ENCODE peak calls at places on chromosomes 12 and 14, in seven cellular contexts. One of them, this sample, is unnamed.

GRCh38 chr14:60724080-60724618 is at the start of gene SIX4:
- DNase-seq in HCT116: peak
- DNase-seq in A549: peak
- DNase-seq in HepG2: peak
- DNase-seq in H1: peak
- DNase-seq in IMR-90: peak
- DNase-seq in GM12878: no peak
- DNase-seq in this sample: peak

GRCh38 chr14:74691456-74691855 is 21.4 kb downstream of the AREL1 start:
- DNase-seq in HCT116: no peak
- DNase-seq in A549: no peak
- DNase-seq in HepG2: no peak
- DNase-seq in H1: no peak
- DNase-seq in IMR-90: no peak
- DNase-seq in GM12878: no peak
- DNase-seq in this sample: no peak

GRCh38 chr12:94761559-94761958 is 111.2 kb upstream of the TMCC3 start:
- DNase-seq in HCT116: peak
- DNase-seq in A549: peak
- DNase-seq in HepG2: peak
- DNase-seq in H1: no peak
- DNase-seq in IMR-90: peak
- DNase-seq in GM12878: no peak
- DNase-seq in this sample: no peak

GRCh38 chr12:87816186-87816585 is 213.0 kb downstream of the C12orf50 start:
- DNase-seq in HCT116: no peak
- DNase-seq in A549: no peak
- DNase-seq in HepG2: no peak
- DNase-seq in H1: no peak
- DNase-seq in IMR-90: peak
- DNase-seq in GM12878: no peak
- DNase-seq in this sample: no peak

GRCh38 chr14:70567791-70568190 is 32.7 kb downstream of the MED6 start:
- DNase-seq in HCT116: peak
- DNase-seq in A549: peak
- DNase-seq in HepG2: peak
- DNase-seq in H1: peak
- DNase-seq in IMR-90: peak
- DNase-seq in GM12878: no peak
- DNase-seq in this sample: peak

GRCh38 chr12:11269607-11270006 is at the start of gene PRB3:
- DNase-seq in HCT116: no peak
- DNase-seq in A549: no peak
- DNase-seq in HepG2: no peak
- DNase-seq in H1: no peak
- DNase-seq in IMR-90: no peak
- DNase-seq in GM12878: no peak
- DNase-seq in this sample: no peak

GRCh38 chr14:56341766-56342418 is 223.7 kb downstream of the PELI2 start:
- DNase-seq in HCT116: no peak
- DNase-seq in A549: no peak
- DNase-seq in HepG2: no peak
- DNase-seq in H1: no peak
- DNase-seq in IMR-90: peak
- DNase-seq in GM12878: no peak
- DNase-seq in this sample: no peak

GRCh38 chr12:91072931-91073330 is 15.1 kb upstream of the KERA start:
- DNase-seq in HCT116: no peak
- DNase-seq in A549: no peak
- DNase-seq in HepG2: no peak
- DNase-seq in H1: no peak
- DNase-seq in IMR-90: no peak
- DNase-seq in GM12878: no peak
- DNase-seq in this sample: no peak

GRCh38 chr12:24617471-24617870 is 331.4 kb downstream of the BCAT1 start:
- DNase-seq in HCT116: no peak
- DNase-seq in A549: no peak
- DNase-seq in HepG2: no peak
- DNase-seq in H1: no peak
- DNase-seq in IMR-90: peak
- DNase-seq in GM12878: no peak
- DNase-seq in this sample: no peak

GRCh38 chr12:47803196-47803875 is 16.4 kb downstream of the HDAC7 start:
- DNase-seq in HCT116: no peak
- DNase-seq in A549: no peak
- DNase-seq in HepG2: no peak
- DNase-seq in H1: no peak
- DNase-seq in IMR-90: no peak
- DNase-seq in GM12878: no peak
- DNase-seq in this sample: no peak

GRCh38 chr12:21818627-21819026 is 44.1 kb upstream of the KCNJ8 start:
- DNase-seq in HCT116: no peak
- DNase-seq in A549: no peak
- DNase-seq in HepG2: no peak
- DNase-seq in H1: no peak
- DNase-seq in IMR-90: peak
- DNase-seq in GM12878: no peak
- DNase-seq in this sample: no peak

GRCh38 chr14:26966942-26967341 is 369.1 kb upstream of the NOVA1 start:
- DNase-seq in HCT116: no peak
- DNase-seq in A549: no peak
- DNase-seq in HepG2: no peak
- DNase-seq in H1: no peak
- DNase-seq in IMR-90: no peak
- DNase-seq in GM12878: no peak
- DNase-seq in this sample: no peak

DNA sequence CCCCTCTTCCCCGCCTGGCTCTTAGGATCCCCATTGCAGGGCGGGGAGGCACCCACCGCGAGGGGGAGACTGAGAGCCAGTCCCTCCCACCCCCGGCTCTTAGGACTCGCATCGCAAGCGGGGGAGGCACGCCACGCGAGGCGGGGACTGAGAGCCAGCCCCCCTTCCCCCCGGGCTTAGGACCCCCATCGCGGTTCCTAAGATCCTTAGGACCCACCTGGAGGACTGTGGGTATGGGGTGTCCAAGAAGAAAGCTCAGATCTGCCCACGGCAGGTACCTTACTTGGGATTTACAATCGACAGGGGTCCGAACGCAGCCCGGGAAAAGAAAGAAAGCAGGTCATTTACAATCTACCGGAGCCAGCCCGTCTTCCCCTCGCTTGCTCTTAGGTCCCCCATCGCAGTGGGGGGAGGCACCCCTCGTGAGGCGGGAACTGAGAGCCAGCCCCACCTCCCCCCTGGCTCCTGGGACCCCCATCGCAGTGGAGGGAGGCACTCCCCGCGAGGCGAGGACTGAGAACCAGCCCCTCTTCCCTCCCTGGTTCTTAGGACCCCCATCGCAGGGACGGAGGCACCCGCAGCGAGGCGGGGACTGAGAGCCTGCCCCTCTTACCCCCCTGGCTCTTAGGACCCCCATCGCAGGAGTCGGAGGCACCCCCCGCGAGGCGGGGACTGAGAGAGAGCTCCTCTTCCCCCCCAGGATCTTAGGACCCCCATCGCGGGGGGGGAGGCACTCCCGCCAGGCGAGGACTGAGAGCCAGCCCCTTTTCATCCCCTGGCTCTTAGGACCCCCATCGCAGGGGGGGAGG is 43.7 kb downstream of the DDX11 start:
- DNase-seq in HCT116: peak
- DNase-seq in A549: peak
- DNase-seq in HepG2: peak
- DNase-seq in H1: peak
- DNase-seq in IMR-90: peak
- DNase-seq in GM12878: no peak
- DNase-seq in this sample: peak
- TF ChIP-seq CEBPB in HCT116: no peak
- TF ChIP-seq CEBPB in A549: no peak
- TF ChIP-seq CEBPB in HepG2: no peak
- TF ChIP-seq CEBPB in H1: no peak
- TF ChIP-seq CEBPB in IMR-90: no peak
- TF ChIP-seq CEBPB in GM12878: no peak
- TF ChIP-seq CEBPB in this sample: no peak

DNA sequence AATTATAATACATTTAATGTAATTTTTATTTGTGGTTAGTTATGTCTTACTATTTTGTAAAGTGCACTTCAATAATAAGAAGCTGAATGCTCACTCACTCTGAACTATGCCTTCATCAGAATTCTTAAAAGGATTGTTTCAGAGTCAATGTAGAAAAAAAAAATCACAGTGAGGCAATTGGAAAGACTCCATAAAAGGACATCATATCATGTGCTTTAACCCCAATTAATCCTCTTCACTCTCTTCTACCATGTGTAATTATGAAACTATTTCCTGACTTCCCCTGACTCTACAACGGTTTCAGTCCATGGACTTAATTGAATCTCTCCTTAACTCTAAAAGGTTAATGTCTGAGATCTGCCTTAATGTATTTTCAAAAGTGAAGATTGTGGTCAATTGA is 250.4 kb upstream of the ALG10 start:
- DNase-seq in HCT116: no peak
- DNase-seq in A549: no peak
- DNase-seq in HepG2: no peak
- DNase-seq in H1: no peak
- DNase-seq in IMR-90: no peak
- DNase-seq in GM12878: no peak
- DNase-seq in this sample: no peak
- TF ChIP-seq CEBPB in HCT116: no peak
- TF ChIP-seq CEBPB in A549: no peak
- TF ChIP-seq CEBPB in HepG2: no peak
- TF ChIP-seq CEBPB in H1: no peak
- TF ChIP-seq CEBPB in IMR-90: no peak
- TF ChIP-seq CEBPB in GM12878: no peak
- TF ChIP-seq CEBPB in this sample: no peak

GRCh38 chr12:58502236-58502635 is 418.1 kb downstream of the LRIG3 start:
- DNase-seq in HCT116: no peak
- DNase-seq in A549: no peak
- DNase-seq in HepG2: no peak
- DNase-seq in H1: no peak
- DNase-seq in IMR-90: peak
- DNase-seq in GM12878: no peak
- DNase-seq in this sample: no peak
- TF ChIP-seq CEBPB in HCT116: no peak
- TF ChIP-seq CEBPB in A549: no peak
- TF ChIP-seq CEBPB in HepG2: no peak
- TF ChIP-seq CEBPB in H1: no peak
- TF ChIP-seq CEBPB in IMR-90: no peak
- TF ChIP-seq CEBPB in GM12878: no peak
- TF ChIP-seq CEBPB in this sample: no peak

DNA sequence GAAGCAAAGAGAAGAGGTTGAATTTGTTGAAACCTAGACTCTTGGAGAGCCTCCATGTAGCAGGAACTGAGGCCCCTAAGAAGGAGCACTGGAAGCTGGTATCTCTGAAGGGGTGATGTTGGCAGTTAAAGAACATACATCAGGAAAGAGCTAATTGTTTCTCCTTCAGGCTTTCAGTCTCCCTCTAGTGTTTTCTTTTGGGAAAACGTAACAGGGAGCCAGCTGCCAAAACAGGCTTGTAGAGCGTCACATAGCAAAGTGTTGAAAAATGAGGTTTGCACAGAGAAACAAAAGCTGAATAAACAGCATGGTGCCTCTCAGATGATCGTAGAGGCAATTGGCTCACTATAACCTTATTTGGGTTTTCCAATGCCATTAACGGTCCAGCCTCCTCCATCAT is 46.9 kb upstream of the CAND1 start:
- DNase-seq in HCT116: peak
- DNase-seq in A549: no peak
- DNase-seq in HepG2: no peak
- DNase-seq in H1: no peak
- DNase-seq in IMR-90: peak
- DNase-seq in GM12878: no peak
- DNase-seq in this sample: no peak
- TF ChIP-seq CEBPB in HCT116: no peak
- TF ChIP-seq CEBPB in A549: no peak
- TF ChIP-seq CEBPB in HepG2: no peak
- TF ChIP-seq CEBPB in H1: no peak
- TF ChIP-seq CEBPB in IMR-90: no peak
- TF ChIP-seq CEBPB in GM12878: no peak
- TF ChIP-seq CEBPB in this sample: no peak

GRCh38 chr14:34465069-34465859 is 3.2 kb upstream of the SPTSSA start:
- DNase-seq in HCT116: no peak
- DNase-seq in A549: no peak
- DNase-seq in HepG2: peak
- DNase-seq in H1: no peak
- DNase-seq in IMR-90: peak
- DNase-seq in GM12878: no peak
- DNase-seq in this sample: peak
- TF ChIP-seq CEBPB in HCT116: no peak
- TF ChIP-seq CEBPB in A549: no peak
- TF ChIP-seq CEBPB in HepG2: no peak
- TF ChIP-seq CEBPB in H1: no peak
- TF ChIP-seq CEBPB in IMR-90: no peak
- TF ChIP-seq CEBPB in GM12878: no peak
- TF ChIP-seq CEBPB in this sample: no peak

DNA sequence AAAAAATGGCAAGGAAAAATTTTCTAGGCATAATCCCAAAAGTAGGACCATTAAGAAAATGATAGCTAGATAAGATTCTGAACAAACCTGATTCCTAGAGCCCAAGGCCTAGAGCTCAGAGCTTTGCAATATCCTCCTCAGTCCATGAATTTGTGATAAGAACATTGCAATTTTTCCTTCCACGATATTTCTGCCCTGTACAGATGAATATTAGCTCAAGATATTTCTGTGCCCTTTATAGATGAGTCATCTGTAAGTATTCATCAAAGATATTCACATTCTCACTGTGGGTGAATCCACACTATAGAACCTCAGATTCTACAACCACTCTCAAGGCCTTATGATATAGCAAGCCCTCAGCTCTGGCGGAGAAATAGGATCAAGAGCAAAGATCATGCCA is 37.5 kb downstream of the EAPP start:
- DNase-seq in HCT116: no peak
- DNase-seq in A549: no peak
- DNase-seq in HepG2: no peak
- DNase-seq in H1: no peak
- DNase-seq in IMR-90: peak
- DNase-seq in GM12878: no peak
- DNase-seq in this sample: no peak
- TF ChIP-seq CEBPB in HCT116: no peak
- TF ChIP-seq CEBPB in A549: no peak
- TF ChIP-seq CEBPB in HepG2: no peak
- TF ChIP-seq CEBPB in H1: no peak
- TF ChIP-seq CEBPB in IMR-90: no peak
- TF ChIP-seq CEBPB in GM12878: no peak
- TF ChIP-seq CEBPB in this sample: no peak